ENCODE peak calls at places on chromosomes 5 and 9, in seven cellular contexts. G is cardiac fibroblast, S is DND-41, I is A549, H is fibroblast of pulmonary artery, J is OCI-LY7, N is right lobe of liver. T is an unnamed sample.

GRCh38 chr9:79254900-79255651 is 316.7 kb upstream of the TLE4 start:
- DNase-seq in I (no peak), G (peak), J (no peak), H (peak), S (no peak), N (no peak), T (no peak)

GRCh38 chr9:79256691-79257213 is 315.0 kb upstream of the TLE4 start:
- DNase-seq in S (no peak), N (no peak), I (no peak), G (peak), J (no peak), H (peak), T (no peak)

GRCh38 chr9:26880262-26880661 is 12.3 kb downstream of the CAAP1 start:
- DNase-seq in N (no peak), H (no peak), I (no peak), S (no peak), G (no peak), J (no peak), T (no peak)

GRCh38 chr5:23506329-23507236 is 826 bp upstream of the PRDM9 start:
- DNase-seq in N (no peak), J (no peak), H (peak), I (peak), S (no peak), G (peak), T (no peak)

GRCh38 chr9:127550751-127551150 is 61.3 kb upstream of the STXBP1 start:
- DNase-seq in G (no peak), I (no peak), S (no peak), J (no peak), H (no peak), N (no peak), T (no peak)

GRCh38 chr5:10111575-10111974 is 138.1 kb downstream of the ATPSCKMT start:
- DNase-seq in I (no peak), S (peak), J (peak), N (no peak), G (peak), H (peak), T (no peak)

GRCh38 chr5:111676496-111676895 is 80.5 kb downstream of the NREP start:
- DNase-seq in N (no peak), G (peak), H (peak), J (no peak), I (no peak), S (no peak), T (no peak)

GRCh38 chr9:38453835-38454234 is 29.6 kb upstream of the IGFBPL1 start:
- DNase-seq in G (no peak), I (no peak), S (no peak), H (no peak), N (no peak), J (no peak), T (no peak)

GRCh38 chr9:93126825-93127368 is 7.2 kb downstream of the NINJ1 start:
- DNase-seq in H (no peak), G (peak), I (no peak), J (no peak), S (no peak), N (peak), T (no peak)

GRCh38 chr5:124059200-124059599 is 547.2 kb downstream of the CSNK1G3 start:
- DNase-seq in H (no peak), S (no peak), I (no peak), G (no peak), N (no peak), J (no peak), T (no peak)

GRCh38 chr9:911003-911402 is 65.5 kb upstream of the DMRT3 start:
- DNase-seq in G (no peak), S (no peak), N (no peak), H (no peak), J (peak), I (no peak), T (no peak)

GRCh38 chr5:107604990-107605389 is 65.7 kb downstream of the EFNA5 start:
- DNase-seq in S (peak), G (no peak), H (no peak), I (no peak), N (no peak), J (peak), T (peak)

GRCh38 chr5:40623480-40624420 is 56.0 kb upstream of the PTGER4 start:
- DNase-seq in I (no peak), N (no peak), J (no peak), G (no peak), H (no peak), S (peak), T (no peak)

GRCh38 chr9:22244141-22245011 is 202.2 kb upstream of the DMRTA1 start:
- DNase-seq in I (peak), N (no peak), G (peak), H (peak), J (peak), S (peak), T (peak)

GRCh38 chr9:131275332-131276106 is 791 bp downstream of the FAM78A start:
- DNase-seq in H (no peak), J (peak), S (peak), G (no peak), I (no peak), N (peak), T (peak)

GRCh38 chr5:2133080-2133479 is 250.4 kb upstream of the IRX4 start:
- DNase-seq in J (no peak), G (no peak), N (no peak), S (no peak), I (no peak), H (peak), T (no peak)

GRCh38 chr5:112154940-112155686 is 264.0 kb downstream of the EPB41L4A start:
- DNase-seq in I (no peak), J (no peak), G (no peak), S (no peak), H (no peak), N (no peak), T (no peak)

GRCh38 chr9:117718085-117718484 is 13.9 kb downstream of the TLR4 start:
- DNase-seq in J (peak), H (peak), I (no peak), N (no peak), S (no peak), G (peak), T (peak)

GRCh38 chr9:124449381-124450151 is 685 bp upstream of the ADGRD2 start:
- DNase-seq in J (no peak), G (no peak), N (no peak), H (no peak), I (no peak), S (no peak), T (no peak)

GRCh38 chr9:132242621-132243155 is 80.8 kb downstream of the NTNG2 start:
- DNase-seq in S (no peak), J (peak), I (no peak), H (no peak), N (no peak), G (no peak), T (no peak)

GRCh38 chr9:97319380-97319779 is 11.9 kb downstream of the CCDC180 start:
- DNase-seq in S (peak), N (no peak), H (no peak), G (no peak), J (no peak), I (no peak), T (no peak)

GRCh38 chr5:171676286-171676944 is 109.2 kb upstream of the SMIM23 start:
- DNase-seq in G (no peak), N (no peak), J (no peak), S (no peak), I (no peak), H (no peak), T (no peak)

GRCh38 chr9:5455181-5455580 is 4.8 kb downstream of the CD274 start:
- DNase-seq in N (no peak), H (peak), G (peak), J (no peak), I (no peak), S (no peak), T (peak)

GRCh38 chr5:116370886-116371285 is 203.7 kb downstream of the SEMA6A start:
- DNase-seq in J (no peak), S (no peak), I (no peak), H (peak), N (no peak), G (peak), T (no peak)

GRCh38 chr5:90020575-90021535 is 388.7 kb downstream of the CETN3 start:
- DNase-seq in I (no peak), G (peak), H (peak), J (no peak), S (no peak), N (no peak), T (peak)

GRCh38 chr9:107190031-107190935 is 92.8 kb upstream of the RAD23B start:
- DNase-seq in I (no peak), S (no peak), H (peak), G (no peak), J (no peak), N (no peak), T (no peak)

GRCh38 chr9:75147638-75148037 is 59.3 kb downstream of the OSTF1 start:
- DNase-seq in G (peak), I (no peak), J (no peak), N (no peak), S (peak), H (peak), T (peak)

GRCh38 chr9:124390812-124391658 is 24.2 kb downstream of the PSMB7 start:
- DNase-seq in H (peak), S (no peak), J (no peak), I (peak), G (no peak), N (no peak), T (no peak)

GRCh38 chr9:132647806-132648205 is 22.0 kb downstream of the DDX31 start:
- DNase-seq in N (no peak), G (peak), J (no peak), H (no peak), I (no peak), S (no peak), T (no peak)

GRCh38 chr9:128056887-128057723 is 10.0 kb downstream of the NAIF1 start:
- DNase-seq in S (no peak), N (peak), J (no peak), H (no peak), G (no peak), I (no peak), T (no peak)

GRCh38 chr5:34040411-34040810 is 2.6 kb downstream of the C1QTNF3 start:
- DNase-seq in N (no peak), J (no peak), I (no peak), H (no peak), S (no peak), G (no peak), T (no peak)

GRCh38 chr9:109469646-109470358 is 28.3 kb downstream of the PTPN3 start:
- DNase-seq in H (peak), I (peak), J (peak), G (peak), S (peak), N (peak), T (peak)

GRCh38 chr5:127072861-127073846 is at the start of gene C5orf63:
- DNase-seq in G (peak), J (peak), N (peak), H (peak), I (peak), S (no peak), T (peak)

GRCh38 chr9:36142510-36143161 is 6.1 kb downstream of the GLIPR2 start:
- DNase-seq in J (no peak), N (peak), H (no peak), G (no peak), S (no peak), I (no peak), T (no peak)

GRCh38 chr5:173556142-173557028 is 60.1 kb downstream of the BOD1 start:
- DNase-seq in H (no peak), I (no peak), J (no peak), G (no peak), S (no peak), N (no peak), T (no peak)

GRCh38 chr9:16591092-16591491 is 279.4 kb downstream of the BNC2 start:
- DNase-seq in J (no peak), G (no peak), I (no peak), N (no peak), S (no peak), H (no peak), T (no peak)

GRCh38 chr5:95401601-95402000 is 10.4 kb downstream of the FAM81B start:
- DNase-seq in I (no peak), J (no peak), H (no peak), N (no peak), S (no peak), G (no peak), T (no peak)

GRCh38 chr5:157306690-157307089 is 40.8 kb downstream of the CYFIP2 start:
- DNase-seq in G (no peak), N (no peak), I (no peak), S (no peak), J (peak), H (no peak), T (peak)

DNA sequence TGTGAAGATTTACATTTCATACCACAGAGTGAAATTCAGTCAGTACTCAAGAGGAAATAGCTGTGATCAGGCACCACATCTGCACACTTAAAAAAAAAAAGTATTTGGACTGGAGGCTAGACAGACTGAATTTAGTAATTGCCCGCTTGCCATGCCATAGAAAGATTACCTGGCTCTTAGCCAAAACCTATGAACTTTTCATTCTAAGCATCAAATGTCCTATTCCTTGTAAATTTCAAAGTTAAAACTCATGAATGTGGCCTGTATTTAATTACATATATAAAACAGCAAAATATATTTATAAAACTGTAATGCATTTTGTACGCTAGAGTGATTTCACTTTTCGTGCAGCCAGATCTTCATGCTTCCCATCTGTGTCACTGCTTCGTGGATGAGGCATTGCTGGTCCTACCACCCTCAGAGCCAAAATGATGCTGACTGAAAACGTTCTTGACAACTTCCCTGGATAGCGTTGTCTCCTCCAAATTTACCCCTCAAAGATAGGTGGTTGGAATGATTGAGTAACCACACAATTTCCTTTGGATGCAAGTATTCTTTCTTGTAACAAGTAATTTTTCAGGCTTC is 447.9 kb upstream of the SGCD start:
- DNase-seq in G (no peak), N (no peak), H (no peak), J (no peak), S (no peak), I (no peak), T (no peak)
- H3K4me3 ChIP-seq in G (no peak), N (no peak), H (no peak), J (no peak), S (no peak), I (no peak), T (no peak)

GRCh38 chr5:150272531-150272930 is 17.0 kb downstream of the CAMK2A start:
- DNase-seq in S (no peak), N (no peak), G (peak), J (peak), H (peak), I (peak), T (peak)
- TF ChIP-seq CTCF in S (peak), N (no peak), G (peak), J (peak), H (peak), I (peak), T (peak)

GRCh38 chr5:42653705-42654104 is 102.9 kb upstream of the CCDC152 start:
- DNase-seq in N (no peak), I (no peak), S (no peak), H (no peak), G (no peak), J (no peak), T (no peak)

GRCh38 chr5:42654645-42655044 is 102.0 kb upstream of the CCDC152 start:
- DNase-seq in J (no peak), G (no peak), H (no peak), I (no peak), N (no peak), S (no peak), T (no peak)

GRCh38 chr5:42655982-42656660 is 100.5 kb upstream of the CCDC152 start:
- DNase-seq in N (no peak), S (no peak), I (no peak), J (no peak), G (peak), H (peak), T (no peak)

DNA sequence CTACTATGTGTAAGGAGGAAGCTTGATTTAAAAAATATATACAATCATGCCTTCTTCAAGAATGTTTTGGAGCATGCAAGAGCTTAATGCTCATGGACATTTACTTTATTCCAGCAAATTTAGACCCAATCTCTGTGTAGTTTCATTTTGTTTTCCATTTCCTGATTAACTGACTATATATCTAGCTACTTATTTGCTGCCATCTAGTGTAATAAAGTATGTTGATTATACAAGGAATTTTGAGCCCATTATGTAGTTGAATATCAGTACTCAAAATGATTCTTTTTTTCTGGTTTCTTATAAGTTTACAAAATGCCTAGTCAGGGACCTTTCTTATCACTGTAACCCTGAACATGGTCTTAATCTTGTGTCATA is 100.0 kb upstream of the CCDC152 start:
- DNase-seq in I (no peak), S (no peak), G (peak), J (peak), N (no peak), H (peak), T (no peak)
- H3K4me3 ChIP-seq in I (peak), S (no peak), G (no peak), J (no peak), N (no peak), H (peak), T (no peak)

GRCh38 chr5:176559683-176560082 is 10.5 kb downstream of the CDHR2 start:
- DNase-seq in J (peak), N (no peak), H (no peak), G (no peak), I (no peak), S (peak), T (peak)
- TF ChIP-seq CTCF in J (peak), N (no peak), H (no peak), G (no peak), I (no peak), S (peak), T (no peak)

DNA sequence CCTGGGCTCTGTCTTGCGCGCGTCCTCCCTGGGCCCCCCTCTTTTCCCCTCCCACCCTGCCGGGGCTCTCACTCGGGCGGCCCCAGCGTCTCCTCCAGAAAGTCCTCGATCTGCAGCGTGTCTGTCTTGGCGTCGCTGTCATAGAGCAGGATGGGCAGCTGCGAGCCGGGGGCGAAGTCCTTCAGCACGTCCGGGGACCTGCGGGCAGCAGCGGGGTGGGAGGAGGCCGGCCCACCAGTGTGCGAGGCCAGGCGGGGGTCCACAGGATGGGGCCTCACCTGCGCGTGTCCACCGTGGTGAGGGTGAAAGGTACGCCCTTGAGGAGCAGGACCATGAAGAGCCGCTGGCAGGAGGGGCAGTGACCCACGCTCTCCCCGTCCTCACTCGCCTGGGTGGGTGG is 998 bp downstream of the CLIC3 start:
- DNase-seq in H (no peak), G (no peak), J (no peak), N (no peak), S (no peak), I (no peak), T (no peak)
- H3K4me3 ChIP-seq in H (no peak), G (no peak), J (no peak), N (no peak), S (no peak), I (no peak), T (no peak)

GRCh38 chr5:77367733-77368132 is 124.4 kb downstream of the WDR41 start:
- DNase-seq in J (no peak), H (peak), G (no peak), S (no peak), I (no peak), N (no peak), T (no peak)

GRCh38 chr5:77368367-77368766 is 123.7 kb downstream of the WDR41 start:
- DNase-seq in J (no peak), S (no peak), G (no peak), I (no peak), N (no peak), H (no peak), T (no peak)

GRCh38 chr5:77369566-77369965 is 122.5 kb downstream of the WDR41 start:
- DNase-seq in I (no peak), G (no peak), H (no peak), N (no peak), J (no peak), S (no peak), T (no peak)

GRCh38 chr5:77360969-77361368 is 131.1 kb downstream of the WDR41 start:
- DNase-seq in J (no peak), S (no peak), N (no peak), I (no peak), H (no peak), G (no peak), T (no peak)

GRCh38 chr5:77366717-77367500 is 125.2 kb downstream of the WDR41 start:
- DNase-seq in G (no peak), I (no peak), N (no peak), S (no peak), H (no peak), J (no peak), T (no peak)
- TF ChIP-seq CTCF in G (no peak), I (no peak), N (no peak), S (peak), H (no peak), J (peak), T (no peak)

DNA sequence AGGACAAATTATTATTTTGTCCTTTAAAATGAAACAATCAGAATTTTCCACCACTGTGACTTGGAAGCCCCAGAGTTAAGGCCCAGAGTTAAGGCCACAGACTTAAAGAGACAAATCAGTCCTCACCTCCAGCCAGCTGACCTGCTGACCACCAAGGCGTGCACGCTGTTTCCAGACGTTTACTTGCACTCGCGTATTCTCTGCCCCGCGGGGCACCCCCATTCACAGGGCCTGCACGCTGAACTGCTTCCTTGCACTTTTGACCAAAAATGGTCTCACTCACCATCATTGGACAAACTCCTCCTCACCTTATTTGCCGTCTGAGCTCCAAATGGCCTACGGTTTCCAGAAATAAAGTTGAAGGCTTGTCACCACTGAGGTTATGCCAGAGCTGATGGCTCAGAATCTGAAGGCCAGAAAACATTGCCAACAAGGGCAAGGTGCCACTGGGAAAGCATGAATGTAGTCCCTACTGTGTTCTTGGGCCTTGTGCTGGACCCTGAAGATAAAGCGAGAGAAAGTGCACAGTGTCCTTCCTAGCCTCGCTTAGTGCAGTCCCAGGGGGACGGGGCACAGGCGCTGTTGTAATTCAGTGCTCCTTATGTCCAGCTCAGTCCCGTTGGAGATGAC is 84.3 kb downstream of the NDFIP1 start:
- DNase-seq in H (no peak), S (no peak), G (no peak), N (no peak), I (no peak), J (no peak), T (no peak)
- H3K4me3 ChIP-seq in H (no peak), S (no peak), G (no peak), N (no peak), I (no peak), J (no peak), T (no peak)

GRCh38 chr5:152462021-152462721 is 57.1 kb upstream of the NMUR2 start:
- DNase-seq in H (no peak), G (no peak), S (no peak), J (peak), I (peak), N (no peak), T (peak)
- TF ChIP-seq CTCF in H (no peak), G (peak), S (no peak), J (peak), I (peak), N (no peak), T (no peak)

GRCh38 chr9:70923941-70924340 is 197.5 kb downstream of the TRPM3 start:
- DNase-seq in J (no peak), N (no peak), G (peak), S (no peak), I (no peak), H (peak), T (no peak)

GRCh38 chr9:70921126-70921525 is 200.3 kb downstream of the TRPM3 start:
- DNase-seq in G (peak), I (no peak), S (no peak), N (no peak), J (no peak), H (peak), T (no peak)

GRCh38 chr9:70924380-70924779 is 197.0 kb downstream of the TRPM3 start:
- DNase-seq in N (no peak), H (peak), J (no peak), I (no peak), S (no peak), G (peak), T (no peak)

GRCh38 chr9:70924905-70925547 is 196.4 kb downstream of the TRPM3 start:
- DNase-seq in H (peak), S (peak), N (no peak), J (peak), G (peak), I (peak), T (peak)
- H3K4me3 ChIP-seq in H (peak), S (no peak), N (no peak), J (no peak), G (peak), I (no peak), T (no peak)